ENCODE peak calls at places on chromosomes 16 and 17, in four cellular contexts. E, W, J and P are unnamed samples.

GRCh38 chr17:28726396-28726911 is 421 bp upstream of the TLCD1 start:
- DNase-seq in E (no peak), W (no peak), J (no peak), P (no peak)

GRCh38 chr16:11619327-11619851 is 32.7 kb upstream of the LITAF start:
- DNase-seq in E (no peak), W (no peak), J (peak; percentile 37), P (no peak)

GRCh38 chr17:66678827-66679226 is 156.1 kb upstream of the CACNG5 start:
- DNase-seq in E (no peak), W (no peak), J (no peak), P (no peak)

GRCh38 chr17:16085066-16085699 is 85.6 kb downstream of the TTC19 start:
- DNase-seq in E (no peak), W (no peak), J (no peak), P (no peak)

GRCh38 chr17:17032131-17032692 is 10.0 kb upstream of the MPRIP start:
- DNase-seq in E (peak; percentile 85), W (no peak), J (no peak), P (no peak)

GRCh38 chr17:79214459-79214858 is 139.8 kb downstream of the ENGASE start:
- DNase-seq in E (peak; percentile 92), W (no peak), J (no peak), P (no peak)

GRCh38 chr17:10739341-10739905 is 9.6 kb upstream of the TMEM220 start:
- DNase-seq in E (no peak), W (no peak), J (no peak), P (no peak)

GRCh38 chr17:58753026-58753425 is 2.6 kb upstream of the PPM1E start:
- DNase-seq in E (no peak), W (no peak), J (no peak), P (no peak)

GRCh38 chr17:21268596-21269188 is 15.5 kb upstream of the NATD1 start:
- DNase-seq in E (no peak), W (no peak), J (no peak), P (no peak)

GRCh38 chr16:68342620-68343019 is 31.8 kb downstream of the PRMT7 start:
- DNase-seq in E (no peak), W (no peak), J (no peak), P (no peak)

GRCh38 chr17:72812823-72813222 is 279.7 kb downstream of the SLC39A11 start:
- DNase-seq in E (no peak), W (no peak), J (no peak), P (no peak)

GRCh38 chr17:69773081-69773480 is 301.9 kb upstream of the KCNJ16 start:
- DNase-seq in E (no peak), W (no peak), J (no peak), P (no peak)

GRCh38 chr16:3461120-3461519 is 17.6 kb downstream of the NAA60 start:
- DNase-seq in E (no peak), W (no peak), J (no peak), P (no peak)

GRCh38 chr16:51116353-51116752 is 34.7 kb downstream of the SALL1 start:
- DNase-seq in E (no peak), W (no peak), J (no peak), P (no peak)

GRCh38 chr16:74623846-74624245 is 16.9 kb upstream of the GLG1 start:
- DNase-seq in E (no peak), W (no peak), J (no peak), P (no peak)

GRCh38 chr16:72013888-72014538 is 5.5 kb downstream of the DHODH start:
- DNase-seq in E (no peak), W (no peak), J (no peak), P (peak; percentile 64)

GRCh38 chr17:6786618-6787017 is 10.6 kb downstream of the FBXO39 start:
- DNase-seq in E (no peak), W (no peak), J (no peak), P (no peak)

DNA sequence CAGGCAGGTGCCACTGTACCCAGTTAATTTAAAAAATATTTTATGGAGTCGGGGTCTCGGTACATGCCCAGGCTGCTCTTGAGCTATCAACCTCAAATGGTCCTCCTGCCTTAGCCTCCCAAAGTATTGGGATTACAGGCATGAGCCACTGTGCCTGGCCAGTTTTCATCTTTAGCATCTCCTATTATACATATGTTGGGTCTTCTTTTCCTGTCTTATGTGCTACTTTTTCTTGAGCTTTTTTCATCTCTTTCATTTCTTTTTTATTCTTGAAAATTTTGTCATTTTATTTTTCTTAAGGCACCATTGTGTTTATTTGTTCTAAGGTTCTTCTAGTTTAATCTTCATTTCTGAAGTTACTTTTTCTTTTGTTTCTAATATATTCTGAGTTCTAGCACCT is 20.7 kb downstream of the BANP start:
- DNase-seq in E (no peak), W (no peak), J (no peak), P (no peak)
- TF ChIP-seq NRF1 in E (no peak), W (no peak), J (no peak), P (no peak)

GRCh38 chr17:1716076-1716911 is 6.1 kb upstream of the TLCD2 start:
- DNase-seq in E (peak; percentile 100), W (peak; percentile 100), J (peak; percentile 99), P (peak; percentile 99)

GRCh38 chr17:1715803-1716075 is 5.6 kb upstream of the TLCD2 start:
- DNase-seq in E (no peak), W (no peak), J (no peak), P (no peak)

GRCh38 chr17:1714488-1714979 is 4.4 kb upstream of the TLCD2 start:
- DNase-seq in E (peak; percentile 63), W (peak; percentile 67), J (no peak), P (peak; percentile 86)

GRCh38 chr17:1713878-1714487 is 3.8 kb upstream of the TLCD2 start:
- DNase-seq in E (peak; percentile 62), W (no peak), J (no peak), P (peak; percentile 56)

GRCh38 chr17:1714980-1715802 is 5.0 kb upstream of the TLCD2 start:
- DNase-seq in E (peak; percentile 62), W (no peak), J (no peak), P (peak; percentile 93)
- TF ChIP-seq NRF1 in E (no peak), W (no peak), J (no peak), P (no peak)

DNA sequence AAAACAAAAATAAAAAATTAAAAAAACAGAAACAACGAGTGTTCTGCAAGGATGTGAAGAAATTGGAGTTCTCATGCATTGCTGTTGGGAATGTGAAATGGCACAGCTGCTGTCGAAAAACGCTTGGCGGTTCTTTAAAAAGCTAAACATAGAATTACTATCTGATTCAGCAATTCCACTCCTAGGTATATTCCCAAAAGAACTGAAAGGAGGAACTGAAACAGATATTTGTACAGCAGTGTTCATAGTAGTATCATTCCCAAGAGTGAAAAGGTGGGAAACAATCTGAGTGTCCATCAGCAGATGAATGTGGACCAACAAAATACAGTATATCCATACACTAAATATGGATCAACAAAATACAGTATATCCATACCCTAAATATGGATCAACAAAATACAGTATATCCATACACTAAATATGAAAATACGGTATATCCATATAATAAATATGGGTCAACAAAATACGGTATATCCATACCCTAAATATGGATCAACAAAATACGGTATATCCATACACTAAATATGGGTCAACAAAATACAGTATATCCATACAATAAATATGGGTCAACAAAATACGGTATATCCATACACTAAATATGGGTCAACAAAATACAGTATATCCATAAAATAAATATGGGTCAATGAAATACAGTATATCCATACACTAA is 8.6 kb downstream of the METTL16 start:
- DNase-seq in E (no peak), W (no peak), J (no peak), P (no peak)
- TF ChIP-seq NRF1 in E (no peak), W (no peak), J (no peak), P (no peak)

DNA sequence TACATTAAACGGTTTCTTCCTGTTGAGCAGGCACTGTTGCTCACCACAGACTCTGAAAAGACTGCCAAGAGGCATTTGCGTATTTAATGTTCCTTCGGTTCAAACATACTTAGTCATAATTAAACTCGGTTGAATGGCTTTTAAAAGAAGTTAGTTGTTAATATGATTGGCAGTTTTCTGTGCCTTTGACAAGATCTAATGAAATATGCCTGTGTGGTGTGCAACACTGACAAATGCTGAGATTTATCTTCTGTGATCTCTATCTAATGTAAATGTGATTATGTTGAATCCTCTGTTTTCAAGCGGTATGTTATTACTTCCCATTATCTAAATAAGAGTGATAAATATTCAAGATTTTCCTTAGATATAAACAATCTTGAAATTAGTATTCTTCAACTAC is 1046.6 kb downstream of the CDH8 start:
- DNase-seq in E (no peak), W (no peak), J (no peak), P (no peak)
- TF ChIP-seq NRF1 in E (no peak), W (no peak), J (no peak), P (no peak)

DNA sequence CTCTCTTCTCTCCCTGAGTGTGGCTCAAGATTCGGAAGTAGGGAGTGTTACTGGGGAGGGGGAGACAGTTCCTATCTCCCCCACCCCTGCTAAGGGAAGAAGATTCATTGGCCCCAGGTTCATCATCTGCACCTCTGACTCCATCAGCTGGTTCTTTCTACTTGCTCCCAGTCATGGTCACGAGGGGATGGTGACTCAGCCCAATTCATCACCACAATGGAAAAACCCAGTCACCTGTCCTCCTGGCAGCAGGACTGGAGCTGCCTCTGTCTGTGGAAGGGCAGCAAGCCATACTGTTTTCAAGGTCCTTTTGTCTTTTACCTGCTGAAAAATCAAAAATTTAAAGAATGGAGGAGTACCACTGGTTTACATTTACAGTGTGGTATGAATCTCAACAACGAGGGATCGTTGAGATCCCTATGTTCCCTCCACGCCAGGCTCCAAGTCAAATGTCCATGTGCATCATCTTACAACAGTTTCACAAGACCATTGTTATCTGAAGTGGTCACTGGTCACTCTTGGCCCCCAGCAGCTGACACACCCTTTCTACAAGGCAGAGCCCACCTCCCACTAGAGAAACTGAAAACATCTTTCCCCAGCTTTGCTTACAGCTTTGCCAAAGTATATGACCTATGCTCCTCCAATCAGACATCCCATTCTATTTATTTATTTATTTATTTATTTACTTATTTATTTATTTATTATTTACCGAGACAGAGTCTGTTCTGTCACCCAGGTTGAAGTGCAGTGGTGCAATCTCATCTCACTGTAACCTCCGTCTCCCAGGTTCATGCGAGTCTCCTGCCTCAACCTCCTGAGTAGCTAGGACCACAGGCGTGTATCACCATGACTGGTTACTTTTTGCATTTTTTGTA is 40.4 kb upstream of the NDRG4 start:
- DNase-seq in E (no peak), W (no peak), J (no peak), P (peak; percentile 45)
- TF ChIP-seq NRF1 in E (no peak), W (no peak), J (no peak), P (no peak)

GRCh38 chr17:40547785-40548478 is 17.3 kb downstream of the CCR7 start:
- DNase-seq in E (no peak), W (no peak), J (no peak), P (no peak)

GRCh38 chr17:40548491-40548981 is 16.7 kb downstream of the CCR7 start:
- DNase-seq in E (no peak), W (no peak), J (no peak), P (no peak)

GRCh38 chr17:40550608-40551007 is 14.7 kb downstream of the CCR7 start:
- DNase-seq in E (no peak), W (no peak), J (no peak), P (no peak)

GRCh38 chr17:40547079-40547784 is 18.0 kb downstream of the CCR7 start:
- DNase-seq in E (no peak), W (no peak), J (no peak), P (no peak)

GRCh38 chr17:40548982-40549680 is 16.1 kb downstream of the CCR7 start:
- DNase-seq in E (peak; percentile 47), W (no peak), J (no peak), P (no peak)
- TF ChIP-seq NRF1 in E (no peak), W (no peak), J (no peak), P (no peak)

DNA sequence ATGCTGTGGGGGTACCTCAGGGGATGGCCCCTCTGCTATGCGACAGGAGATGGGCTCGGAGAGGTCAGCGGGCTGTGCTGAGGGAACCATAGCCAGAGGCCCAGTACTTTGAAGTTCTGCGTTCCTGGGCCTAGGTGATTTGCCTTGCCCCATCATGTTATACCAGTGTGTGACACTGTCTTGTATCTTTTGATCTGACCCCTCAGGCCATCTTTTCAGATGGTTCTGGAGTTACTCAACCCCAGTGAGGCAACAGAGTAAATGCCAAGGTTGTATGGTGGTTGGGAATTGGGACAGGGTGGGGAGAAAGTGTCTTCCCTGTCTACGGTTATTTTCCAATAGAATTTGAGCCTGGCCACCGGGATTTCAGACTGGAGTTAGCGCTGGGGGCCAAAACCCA is 8.5 kb downstream of the MSI2 start:
- DNase-seq in E (no peak), W (no peak), J (no peak), P (no peak)
- TF ChIP-seq NRF1 in E (no peak), W (no peak), J (no peak), P (no peak)